ENCODE peak calls at places on chromosomes 7 and 10, in ten cellular contexts. One of them, this sample, is unnamed.

GRCh38 chr7:143901360-143901709 is 641 bp downstream of the TCAF1 start:
- DNase-seq in heart right ventricle: peak
- DNase-seq in testis: peak
- DNase-seq in pancreas: no peak
- DNase-seq in fibroblast of lung: peak
- DNase-seq in foreskin fibroblast: peak
- DNase-seq in adrenal gland: peak
- DNase-seq in AG10803: peak
- DNase-seq in CD8-positive, alpha-beta memory T cell: no peak
- DNase-seq in A549: no peak
- DNase-seq in this sample: no peak

GRCh38 chr7:50730459-50731400 is 52.0 kb downstream of the GRB10 start:
- DNase-seq in heart right ventricle: no peak
- DNase-seq in testis: no peak
- DNase-seq in pancreas: peak
- DNase-seq in fibroblast of lung: peak
- DNase-seq in foreskin fibroblast: no peak
- DNase-seq in adrenal gland: peak
- DNase-seq in AG10803: no peak
- DNase-seq in CD8-positive, alpha-beta memory T cell: no peak
- DNase-seq in A549: no peak
- DNase-seq in this sample: no peak

GRCh38 chr10:6148251-6148691 is 54.5 kb upstream of the PFKFB3 start:
- DNase-seq in heart right ventricle: no peak
- DNase-seq in testis: no peak
- DNase-seq in pancreas: no peak
- DNase-seq in fibroblast of lung: peak
- DNase-seq in foreskin fibroblast: no peak
- DNase-seq in adrenal gland: no peak
- DNase-seq in AG10803: no peak
- DNase-seq in CD8-positive, alpha-beta memory T cell: no peak
- DNase-seq in A549: no peak
- DNase-seq in this sample: no peak

GRCh38 chr7:29723599-29723998 is 82.7 kb upstream of the WIPF3 start:
- DNase-seq in heart right ventricle: no peak
- DNase-seq in testis: no peak
- DNase-seq in pancreas: no peak
- DNase-seq in fibroblast of lung: peak
- DNase-seq in foreskin fibroblast: peak
- DNase-seq in adrenal gland: no peak
- DNase-seq in AG10803: peak
- DNase-seq in CD8-positive, alpha-beta memory T cell: no peak
- DNase-seq in A549: peak
- DNase-seq in this sample: peak

GRCh38 chr10:47381427-47382379 is 2.4 kb downstream of the ZNF488 start:
- DNase-seq in heart right ventricle: no peak
- DNase-seq in testis: no peak
- DNase-seq in pancreas: no peak
- DNase-seq in fibroblast of lung: no peak
- DNase-seq in foreskin fibroblast: no peak
- DNase-seq in adrenal gland: no peak
- DNase-seq in AG10803: no peak
- DNase-seq in CD8-positive, alpha-beta memory T cell: no peak
- DNase-seq in A549: no peak
- DNase-seq in this sample: no peak

GRCh38 chr10:62399211-62399610 is 25.0 kb downstream of the ZNF365 start:
- DNase-seq in heart right ventricle: no peak
- DNase-seq in testis: no peak
- DNase-seq in pancreas: no peak
- DNase-seq in fibroblast of lung: peak
- DNase-seq in foreskin fibroblast: no peak
- DNase-seq in adrenal gland: no peak
- DNase-seq in AG10803: peak
- DNase-seq in CD8-positive, alpha-beta memory T cell: no peak
- DNase-seq in A549: no peak
- DNase-seq in this sample: no peak

GRCh38 chr10:61992059-61992460 is 90.6 kb downstream of the ARID5B start:
- DNase-seq in heart right ventricle: peak
- DNase-seq in testis: peak
- DNase-seq in pancreas: no peak
- DNase-seq in fibroblast of lung: peak
- DNase-seq in foreskin fibroblast: no peak
- DNase-seq in adrenal gland: peak
- DNase-seq in AG10803: peak
- DNase-seq in CD8-positive, alpha-beta memory T cell: no peak
- DNase-seq in A549: no peak
- DNase-seq in this sample: no peak

GRCh38 chr10:131928248-131929095 is 27.7 kb downstream of the PPP2R2D start:
- DNase-seq in heart right ventricle: peak
- DNase-seq in testis: no peak
- DNase-seq in pancreas: no peak
- DNase-seq in fibroblast of lung: peak
- DNase-seq in foreskin fibroblast: no peak
- DNase-seq in adrenal gland: no peak
- DNase-seq in AG10803: no peak
- DNase-seq in CD8-positive, alpha-beta memory T cell: no peak
- DNase-seq in A549: no peak
- DNase-seq in this sample: peak

GRCh38 chr7:30176463-30177090 is 41.8 kb downstream of the MTURN start:
- DNase-seq in heart right ventricle: no peak
- DNase-seq in testis: no peak
- DNase-seq in pancreas: no peak
- DNase-seq in fibroblast of lung: no peak
- DNase-seq in foreskin fibroblast: no peak
- DNase-seq in adrenal gland: no peak
- DNase-seq in AG10803: no peak
- DNase-seq in CD8-positive, alpha-beta memory T cell: no peak
- DNase-seq in A549: no peak
- DNase-seq in this sample: no peak

GRCh38 chr10:80908596-80908995 is 370.9 kb downstream of the SH2D4B start:
- DNase-seq in heart right ventricle: no peak
- DNase-seq in testis: no peak
- DNase-seq in pancreas: no peak
- DNase-seq in fibroblast of lung: no peak
- DNase-seq in foreskin fibroblast: no peak
- DNase-seq in adrenal gland: no peak
- DNase-seq in AG10803: no peak
- DNase-seq in CD8-positive, alpha-beta memory T cell: no peak
- DNase-seq in A549: no peak
- DNase-seq in this sample: no peak

GRCh38 chr7:123169065-123169464 is 30.7 kb downstream of the SLC13A1 start:
- DNase-seq in heart right ventricle: no peak
- DNase-seq in testis: no peak
- DNase-seq in pancreas: no peak
- DNase-seq in fibroblast of lung: no peak
- DNase-seq in foreskin fibroblast: no peak
- DNase-seq in adrenal gland: no peak
- DNase-seq in AG10803: no peak
- DNase-seq in CD8-positive, alpha-beta memory T cell: no peak
- DNase-seq in A549: no peak
- DNase-seq in this sample: no peak
- H3K4me3 ChIP-seq in heart right ventricle: no peak
- H3K4me3 ChIP-seq in testis: no peak
- H3K4me3 ChIP-seq in pancreas: no peak
- H3K4me3 ChIP-seq in fibroblast of lung: no peak
- H3K4me3 ChIP-seq in foreskin fibroblast: no peak
- H3K4me3 ChIP-seq in adrenal gland: no peak
- H3K4me3 ChIP-seq in AG10803: no peak
- H3K4me3 ChIP-seq in CD8-positive, alpha-beta memory T cell: no peak
- H3K4me3 ChIP-seq in A549: no peak
- H3K4me3 ChIP-seq in this sample: no peak

GRCh38 chr10:99341860-99342517 is 12.8 kb downstream of the CNNM1 start:
- DNase-seq in heart right ventricle: no peak
- DNase-seq in testis: no peak
- DNase-seq in pancreas: no peak
- DNase-seq in fibroblast of lung: peak
- DNase-seq in foreskin fibroblast: no peak
- DNase-seq in adrenal gland: no peak
- DNase-seq in AG10803: peak
- DNase-seq in CD8-positive, alpha-beta memory T cell: no peak
- DNase-seq in A549: no peak
- DNase-seq in this sample: no peak
- H3K4me3 ChIP-seq in heart right ventricle: no peak
- H3K4me3 ChIP-seq in testis: no peak
- H3K4me3 ChIP-seq in pancreas: no peak
- H3K4me3 ChIP-seq in fibroblast of lung: no peak
- H3K4me3 ChIP-seq in foreskin fibroblast: no peak
- H3K4me3 ChIP-seq in adrenal gland: no peak
- H3K4me3 ChIP-seq in AG10803: no peak
- H3K4me3 ChIP-seq in CD8-positive, alpha-beta memory T cell: no peak
- H3K4me3 ChIP-seq in A549: no peak
- H3K4me3 ChIP-seq in this sample: no peak

GRCh38 chr7:38335123-38335489 is 61.7 kb upstream of the TARP start:
- DNase-seq in heart right ventricle: no peak
- DNase-seq in testis: no peak
- DNase-seq in pancreas: no peak
- DNase-seq in fibroblast of lung: no peak
- DNase-seq in foreskin fibroblast: no peak
- DNase-seq in adrenal gland: peak
- DNase-seq in AG10803: no peak
- DNase-seq in CD8-positive, alpha-beta memory T cell: no peak
- DNase-seq in A549: no peak
- DNase-seq in this sample: no peak
- H3K4me3 ChIP-seq in heart right ventricle: no peak
- H3K4me3 ChIP-seq in testis: no peak
- H3K4me3 ChIP-seq in pancreas: no peak
- H3K4me3 ChIP-seq in fibroblast of lung: no peak
- H3K4me3 ChIP-seq in foreskin fibroblast: no peak
- H3K4me3 ChIP-seq in adrenal gland: peak
- H3K4me3 ChIP-seq in AG10803: no peak
- H3K4me3 ChIP-seq in CD8-positive, alpha-beta memory T cell: peak
- H3K4me3 ChIP-seq in A549: no peak
- H3K4me3 ChIP-seq in this sample: peak

GRCh38 chr7:90708841-90709317 is 112.8 kb downstream of the CDK14 start:
- DNase-seq in heart right ventricle: no peak
- DNase-seq in testis: peak
- DNase-seq in pancreas: peak
- DNase-seq in fibroblast of lung: peak
- DNase-seq in foreskin fibroblast: no peak
- DNase-seq in adrenal gland: peak
- DNase-seq in AG10803: peak
- DNase-seq in CD8-positive, alpha-beta memory T cell: no peak
- DNase-seq in A549: peak
- DNase-seq in this sample: no peak

GRCh38 chr7:90709501-90710465 is 113.7 kb downstream of the CDK14 start:
- DNase-seq in heart right ventricle: peak
- DNase-seq in testis: no peak
- DNase-seq in pancreas: no peak
- DNase-seq in fibroblast of lung: peak
- DNase-seq in foreskin fibroblast: peak
- DNase-seq in adrenal gland: peak
- DNase-seq in AG10803: peak
- DNase-seq in CD8-positive, alpha-beta memory T cell: no peak
- DNase-seq in A549: no peak
- DNase-seq in this sample: no peak

GRCh38 chr7:90706067-90706716 is 110.1 kb downstream of the CDK14 start:
- DNase-seq in heart right ventricle: no peak
- DNase-seq in testis: no peak
- DNase-seq in pancreas: no peak
- DNase-seq in fibroblast of lung: peak
- DNase-seq in foreskin fibroblast: no peak
- DNase-seq in adrenal gland: no peak
- DNase-seq in AG10803: no peak
- DNase-seq in CD8-positive, alpha-beta memory T cell: no peak
- DNase-seq in A549: no peak
- DNase-seq in this sample: no peak

GRCh38 chr7:90701771-90702170 is 105.7 kb downstream of the CDK14 start:
- DNase-seq in heart right ventricle: no peak
- DNase-seq in testis: no peak
- DNase-seq in pancreas: no peak
- DNase-seq in fibroblast of lung: no peak
- DNase-seq in foreskin fibroblast: no peak
- DNase-seq in adrenal gland: peak
- DNase-seq in AG10803: no peak
- DNase-seq in CD8-positive, alpha-beta memory T cell: no peak
- DNase-seq in A549: no peak
- DNase-seq in this sample: no peak

GRCh38 chr7:90705391-90706066 is 109.4 kb downstream of the CDK14 start:
- DNase-seq in heart right ventricle: no peak
- DNase-seq in testis: no peak
- DNase-seq in pancreas: no peak
- DNase-seq in fibroblast of lung: no peak
- DNase-seq in foreskin fibroblast: no peak
- DNase-seq in adrenal gland: no peak
- DNase-seq in AG10803: no peak
- DNase-seq in CD8-positive, alpha-beta memory T cell: no peak
- DNase-seq in A549: no peak
- DNase-seq in this sample: no peak
- H3K4me3 ChIP-seq in heart right ventricle: no peak
- H3K4me3 ChIP-seq in testis: no peak
- H3K4me3 ChIP-seq in pancreas: no peak
- H3K4me3 ChIP-seq in fibroblast of lung: no peak
- H3K4me3 ChIP-seq in foreskin fibroblast: no peak
- H3K4me3 ChIP-seq in adrenal gland: no peak
- H3K4me3 ChIP-seq in AG10803: no peak
- H3K4me3 ChIP-seq in CD8-positive, alpha-beta memory T cell: no peak
- H3K4me3 ChIP-seq in A549: no peak
- H3K4me3 ChIP-seq in this sample: no peak

This sample was measured in skeletal muscle cell.